ENCODE peak calls at places on chromosomes 6 and 20, in four cellular contexts. G is activated T-helper 1 cell treated with Interleukin-2 at 50 U/mL for 16 hours, V is left colon, X is body of pancreas. Z is an unnamed sample.

GRCh38 chr6:169146536-169146935 is 107.1 kb downstream of the THBS2 start:
- DNase-seq in X (no peak), G (no peak), V (no peak), Z (no peak)

GRCh38 chr20:50799176-50799889 is 4.5 kb downstream of the BCAS4 start:
- DNase-seq in V (no peak), G (no peak), X (no peak), Z (no peak)

GRCh38 chr20:51507357-51508036 is 35.0 kb downstream of the NFATC2 start:
- DNase-seq in G (no peak), V (no peak), X (no peak), Z (no peak)

GRCh38 chr6:131948221-131948661 is 2.9 kb downstream of the CCN2 start:
- DNase-seq in G (no peak), X (no peak), V (no peak), Z (no peak)

GRCh38 chr20:20002101-20002998 is 14.8 kb upstream of the NAA20 start:
- DNase-seq in G (no peak), X (no peak), V (no peak), Z (no peak)

GRCh38 chr6:157767071-157767750 is 55.8 kb upstream of the SNX9 start:
- DNase-seq in V (no peak), X (no peak), G (no peak), Z (no peak)

GRCh38 chr20:45798935-45799642 is 7.3 kb downstream of the DNTTIP1 start:
- DNase-seq in V (no peak), X (peak), G (peak), Z (peak)

GRCh38 chr20:34834459-34834893 is 9.0 kb upstream of the NCOA6 start:
- DNase-seq in V (no peak), X (no peak), G (no peak), Z (no peak)

GRCh38 chr20:36624068-36624813 is 18.7 kb downstream of the RAB5IF start:
- DNase-seq in G (no peak), X (peak), V (peak), Z (no peak)

GRCh38 chr6:39279539-39279938 is 34.7 kb downstream of the KCNK17 start:
- DNase-seq in X (no peak), G (no peak), V (peak), Z (no peak)

GRCh38 chr6:163170294-163170883 is 244.1 kb upstream of the QKI start:
- DNase-seq in G (no peak), V (no peak), X (no peak), Z (no peak)

Z was measured in activated gamma-delta T cell treated with anti-CD3 and anti-CD28 coated beads, Interleukin-2, amount 50 U/mL, for 16 hours.